ENCODE peak calls at places on chromosomes 11 and 22, in nine cellular contexts. F is DND-41, Z is endothelial cell of umbilical vein, M is endodermal cell, T is esophagus squamous epithelium, P is adrenal gland, X is fibroblast of lung, N is suprapubic skin, R is PC-3. J is an unnamed sample.

GRCh38 chr22:49827853-49828598 is at the start of gene BRD1:
- DNase-seq in F (peak; percentile 61), Z (peak; percentile 47), M (peak; percentile 67), T (no peak), P (peak; percentile 67), X (peak; percentile 56), N (no peak), R (peak; percentile 67), J (peak; percentile 47)

GRCh38 chr11:74449369-74449931 is 17.9 kb downstream of the KCNE3 start:
- DNase-seq in F (peak; percentile 42), Z (peak; percentile 86), M (peak; percentile 69), T (no peak), P (peak; percentile 58), X (peak; percentile 84), N (no peak), R (peak; percentile 93), J (peak; percentile 65)

GRCh38 chr11:118998822-118999221 is 884 bp downstream of the CENATAC start:
- DNase-seq in F (no peak), Z (peak; percentile 39), M (peak; percentile 82), T (no peak), P (no peak), X (peak; percentile 39), N (no peak), R (peak; percentile 97), J (no peak)

GRCh38 chr11:125412509-125412908 is 83.6 kb downstream of the FEZ1 start:
- DNase-seq in F (no peak), Z (no peak), M (no peak), T (no peak), P (no peak), X (no peak), N (no peak), R (no peak), J (no peak)

GRCh38 chr11:85114786-85115185 is 512.4 kb downstream of the DLG2 start:
- DNase-seq in F (no peak), Z (no peak), M (no peak), T (no peak), P (no peak), X (peak; percentile 18), N (no peak), R (peak; percentile 84), J (no peak)

GRCh38 chr11:3122775-3123201 is 42.3 kb downstream of the OSBPL5 start:
- DNase-seq in F (no peak), Z (no peak), M (no peak), T (no peak), P (no peak), X (no peak), N (no peak), R (no peak), J (no peak)

GRCh38 chr11:37857726-37858125 is 1259.7 kb upstream of the RAG2 start:
- DNase-seq in F (no peak), Z (no peak), M (peak; percentile 47), T (no peak), P (no peak), X (no peak), N (no peak), R (no peak), J (no peak)

GRCh38 chr11:12692238-12693074 is 18.2 kb downstream of the TEAD1 start:
- DNase-seq in F (no peak), Z (peak; percentile 88), M (peak; percentile 62), T (peak; percentile 6), P (peak; percentile 91), X (peak; percentile 99), N (peak; percentile 87), R (peak; percentile 81), J (no peak)

GRCh38 chr22:25161017-25161915 is 38.4 kb upstream of the CRYBB3 start:
- DNase-seq in F (no peak), Z (no peak), M (no peak), T (no peak), P (no peak), X (no peak), N (no peak), R (no peak), J (no peak)

GRCh38 chr11:61041755-61042518 is 60.4 kb upstream of the CD5 start:
- DNase-seq in F (peak; percentile 80), Z (peak; percentile 20), M (peak; percentile 74), T (no peak), P (no peak), X (peak; percentile 3), N (no peak), R (peak; percentile 52), J (peak; percentile 97)

GRCh38 chr11:46254135-46254491 is 23.3 kb upstream of the CREB3L1 start:
- DNase-seq in F (no peak), Z (no peak), M (no peak), T (no peak), P (no peak), X (no peak), N (no peak), R (no peak), J (no peak)

GRCh38 chr22:20885017-20885556 is 26.3 kb downstream of the SNAP29 start:
- DNase-seq in F (no peak), Z (no peak), M (no peak), T (no peak), P (no peak), X (no peak), N (no peak), R (no peak), J (no peak)

GRCh38 chr11:1111545-1112212 is 37.0 kb downstream of the MUC2 start:
- DNase-seq in F (no peak), Z (no peak), M (peak; percentile 28), T (no peak), P (no peak), X (no peak), N (peak; percentile 56), R (no peak), J (no peak)

GRCh38 chr11:34512810-34513673 is 552 bp downstream of the ELF5 start:
- DNase-seq in F (peak; percentile 56), Z (peak; percentile 49), M (peak; percentile 91), T (no peak), P (no peak), X (peak; percentile 52), N (no peak), R (peak; percentile 70), J (peak; percentile 3)

GRCh38 chr11:132531921-132532320 is 1000.4 kb downstream of the OPCML start:
- DNase-seq in F (no peak), Z (no peak), M (no peak), T (no peak), P (no peak), X (no peak), N (no peak), R (no peak), J (no peak)

DNA sequence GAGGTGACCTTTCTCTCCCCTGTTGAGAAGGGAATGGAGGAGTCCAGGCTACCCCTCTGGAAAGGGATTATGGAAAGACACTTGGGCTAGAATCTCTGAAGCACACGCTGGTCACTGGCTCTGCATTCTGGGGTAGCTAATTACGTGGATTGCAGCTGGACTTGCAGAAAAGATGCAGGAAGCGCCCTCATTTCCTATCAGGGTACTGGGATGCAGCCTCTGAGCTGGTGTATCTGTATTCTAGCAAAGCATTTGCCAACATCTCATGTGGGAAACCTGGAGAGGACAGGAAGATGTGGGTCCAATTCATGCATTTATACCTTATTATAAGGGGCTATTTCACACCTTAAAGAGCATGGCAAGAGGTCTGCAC is 44.3 kb downstream of the CD82 start:
- DNase-seq in F (no peak), Z (peak; percentile 24), M (no peak), T (no peak), P (no peak), X (no peak), N (no peak), R (no peak), J (no peak)
- H3K27ac ChIP-seq in F (peak overlapping the region; percentile 8), Z (no peak overlapping the region), M (no peak overlapping the region), T (peak overlapping the region; percentile 55), P (no peak overlapping the region), X (no peak overlapping the region), N (no peak overlapping the region), R (no peak overlapping the region), J (peak overlapping the region; percentile 38)

GRCh38 chr22:35353318-35353717 is 27.6 kb upstream of the HMOX1 start:
- DNase-seq in F (no peak), Z (no peak), M (no peak), T (no peak), P (no peak), X (no peak), N (no peak), R (no peak), J (no peak)
- H3K27ac ChIP-seq in F (no peak overlapping the region), Z (no peak overlapping the region), M (no peak overlapping the region), T (peak overlapping the region; percentile 89), P (no peak overlapping the region), X (no peak overlapping the region), N (no peak overlapping the region), R (no peak overlapping the region), J (no peak overlapping the region)

GRCh38 chr11:68302256-68303054 is 9.9 kb upstream of the LRP5 start:
- DNase-seq in F (peak; percentile 33), Z (no peak), M (no peak), T (no peak), P (no peak), X (peak; percentile 30), N (no peak), R (peak; percentile 81), J (no peak)
- H3K27ac ChIP-seq in F (no peak overlapping the region), Z (no peak overlapping the region), M (no peak overlapping the region), T (no peak overlapping the region), P (no peak overlapping the region), X (no peak overlapping the region), N (no peak overlapping the region), R (peak overlapping the region; percentile 28), J (no peak overlapping the region)

GRCh38 chr11:64250875-64251721 is at the start of gene PLCB3:
- DNase-seq in F (peak; percentile 68), Z (peak; percentile 40), M (peak; percentile 91), T (no peak), P (peak; percentile 73), X (peak; percentile 38), N (no peak), R (peak; percentile 74), J (peak; percentile 57)
- H3K27ac ChIP-seq in F (peak within 1 kb of the TSS; percentile 65), Z (peak within 1 kb of the TSS; percentile 49), M (no peak within 1 kb of the TSS), T (peak within 1 kb of the TSS; percentile 81), P (no peak within 1 kb of the TSS), X (peak within 1 kb of the TSS; percentile 63), N (peak within 1 kb of the TSS; percentile 16), R (no peak within 1 kb of the TSS), J (peak within 1 kb of the TSS; percentile 59)

GRCh38 chr11:72834905-72835304 is 20.7 kb downstream of the ATG16L2 start:
- DNase-seq in F (no peak), Z (no peak), M (no peak), T (no peak), P (no peak), X (no peak), N (no peak), R (no peak), J (no peak)
- H3K27ac ChIP-seq in F (peak overlapping the region; percentile 39), Z (no peak overlapping the region), M (no peak overlapping the region), T (peak overlapping the region; percentile 78), P (no peak overlapping the region), X (peak overlapping the region; percentile 40), N (peak overlapping the region; percentile 47), R (no peak overlapping the region), J (no peak overlapping the region)